ENCODE peak calls at places on chromosomes 16 and 17, in seven cellular contexts. L is body of pancreas; A is EL; H is activated T-cell treated with anti-CD3 and anti-CD28 coated beads, Interleukin-2, amount 50 U/mL, for 4 hours; I is NCI-H2227 treated with DMSO at 0.1 percent for 48 hours; F is B cell; K is progenitor cell of endocrine pancreas. T is an unnamed sample.

GRCh38 chr17:9381068-9381467 is 194.6 kb downstream of the STX8 start:
- DNase-seq in F (no peak), L (no peak), A (peak), H (no peak), I (no peak), K (no peak), T (no peak)

GRCh38 chr16:22787456-22788189 is 26.3 kb upstream of the HS3ST2 start:
- DNase-seq in F (no peak), A (peak), L (no peak), H (no peak), K (no peak), I (no peak), T (no peak)

GRCh38 chr17:68456529-68457167 is 648 bp downstream of the WIPI1 start:
- DNase-seq in L (peak), K (no peak), H (no peak), A (peak), I (peak), F (no peak), T (peak)

GRCh38 chr17:60442271-60443201 is 20.2 kb downstream of the CHCT1 start:
- DNase-seq in F (no peak), K (no peak), A (peak), H (no peak), L (no peak), I (no peak), T (no peak)

GRCh38 chr17:82838386-82839063 is 1.3 kb downstream of the ZNF750 start:
- DNase-seq in H (no peak), I (no peak), F (no peak), A (peak), L (peak), K (no peak), T (peak)

GRCh38 chr17:10756604-10757003 is 26.8 kb upstream of the TMEM220 start:
- DNase-seq in K (no peak), A (no peak), H (no peak), L (peak), I (no peak), F (no peak), T (no peak)

GRCh38 chr17:5826384-5826783 is 242.1 kb upstream of the NLRP1 start:
- DNase-seq in F (no peak), I (no peak), H (no peak), L (no peak), A (peak), K (no peak), T (no peak)

GRCh38 chr16:56779956-56780355 is 50.0 kb downstream of the NUP93 start:
- DNase-seq in L (no peak), H (no peak), I (no peak), K (no peak), F (no peak), A (no peak), T (no peak)

GRCh38 chr16:10565167-10565566 is 15.2 kb downstream of the EMP2 start:
- DNase-seq in K (no peak), F (no peak), L (no peak), H (no peak), A (no peak), I (no peak), T (no peak)

GRCh38 chr17:2085648-2085949 is 30.7 kb downstream of the HIC1 start:
- DNase-seq in F (no peak), H (no peak), L (no peak), I (no peak), K (no peak), A (peak), T (no peak)

GRCh38 chr17:39740357-39741111 is 2.8 kb downstream of the GRB7 start:
- DNase-seq in F (peak), H (no peak), A (peak), L (no peak), K (no peak), I (no peak), T (peak)

GRCh38 chr16:55249361-55249760 is 74.6 kb upstream of the IRX6 start:
- DNase-seq in H (no peak), K (no peak), L (no peak), F (no peak), I (no peak), A (no peak), T (no peak)

GRCh38 chr16:28289106-28289505 is 3.2 kb upstream of the SBK1 start:
- DNase-seq in H (no peak), K (no peak), L (no peak), A (no peak), I (no peak), F (no peak), T (no peak)

GRCh38 chr16:4679854-4680636 is 13.3 kb upstream of the NUDT16L1 start:
- DNase-seq in K (no peak), L (peak), H (no peak), F (no peak), A (no peak), I (no peak), T (peak)

GRCh38 chr17:1957037-1957436 is 68.1 kb downstream of the RTN4RL1 start:
- DNase-seq in K (no peak), A (peak), H (no peak), L (no peak), F (no peak), I (no peak), T (no peak)

GRCh38 chr17:27199948-27200347 is 94.0 kb upstream of the WSB1 start:
- DNase-seq in L (no peak), K (no peak), A (no peak), F (no peak), H (no peak), I (no peak), T (no peak)

GRCh38 chr16:23865853-23866252 is 30.1 kb downstream of the PRKCB start:
- DNase-seq in K (no peak), H (no peak), L (no peak), I (no peak), A (no peak), F (no peak), T (no peak)

GRCh38 chr17:60139438-60140285 is 10.1 kb upstream of the CA4 start:
- DNase-seq in K (peak), I (no peak), L (peak), F (peak), H (peak), A (peak), T (peak)

GRCh38 chr16:50308237-50308965 is 42.0 kb downstream of the ADCY7 start:
- DNase-seq in F (no peak), A (no peak), H (no peak), K (peak), I (no peak), L (peak), T (peak)

GRCh38 chr17:18027280-18027679 is 11.7 kb downstream of the ATPAF2 start:
- DNase-seq in F (no peak), H (no peak), L (no peak), I (no peak), A (no peak), K (no peak), T (peak)

GRCh38 chr16:4686497-4687210 is 6.7 kb upstream of the NUDT16L1 start:
- DNase-seq in K (no peak), A (no peak), F (no peak), H (no peak), I (no peak), L (no peak), T (no peak)

GRCh38 chr17:56009795-56010715 is 143.2 kb upstream of the ANKFN1 start:
- DNase-seq in A (no peak), L (no peak), I (no peak), F (no peak), H (no peak), K (no peak), T (no peak)

GRCh38 chr17:49730078-49730786 is 22.5 kb upstream of the SLC35B1 start:
- DNase-seq in H (no peak), F (no peak), A (peak), K (no peak), I (no peak), L (peak), T (peak)

GRCh38 chr16:29029168-29029994 is 44.5 kb downstream of the LAT start:
- DNase-seq in A (peak), K (no peak), I (no peak), L (no peak), F (no peak), H (peak), T (peak)

GRCh38 chr17:40068917-40069750 is 6.4 kb downstream of the THRA start:
- DNase-seq in F (no peak), H (peak), L (peak), K (no peak), I (peak), A (peak), T (peak)

GRCh38 chr16:4520913-4521312 is 17.7 kb downstream of the CDIP1 start:
- DNase-seq in L (no peak), F (no peak), K (no peak), A (no peak), H (no peak), I (no peak), T (no peak)

GRCh38 chr17:49108318-49108717 is 24.3 kb upstream of the B4GALNT2 start:
- DNase-seq in H (no peak), A (peak), I (no peak), L (peak), K (no peak), F (no peak), T (no peak)

GRCh38 chr16:88630941-88631340 is 7.4 kb upstream of the IL17C start:
- DNase-seq in K (no peak), L (no peak), I (no peak), H (no peak), A (no peak), F (no peak), T (no peak)

GRCh38 chr17:64615025-64615677 is 47.0 kb downstream of the SMURF2 start:
- DNase-seq in A (peak), I (no peak), K (no peak), H (no peak), L (no peak), F (no peak), T (no peak)

GRCh38 chr16:55663225-55663624 is 7.4 kb downstream of the SLC6A2 start:
- DNase-seq in K (no peak), L (no peak), F (no peak), H (no peak), A (no peak), I (no peak), T (no peak)

GRCh38 chr17:65230040-65230439 is 92.9 kb downstream of the RGS9 start:
- DNase-seq in A (no peak), F (no peak), L (no peak), K (no peak), I (no peak), H (no peak), T (no peak)

GRCh38 chr17:21689604-21690003 is 2.7 kb upstream of the KCNJ18 start:
- DNase-seq in H (no peak), A (peak), K (no peak), F (no peak), I (no peak), L (no peak), T (peak)

GRCh38 chr17:62098623-62099231 is 33.6 kb upstream of the MED13 start:
- DNase-seq in F (peak), I (no peak), H (no peak), K (no peak), A (no peak), L (no peak), T (no peak)

GRCh38 chr16:82360024-82360783 is 190.2 kb upstream of the MPHOSPH6 start:
- DNase-seq in H (no peak), K (no peak), F (no peak), I (no peak), L (no peak), A (no peak), T (no peak)

GRCh38 chr17:46977348-46977747 is 1.7 kb downstream of the RPRML start:
- DNase-seq in I (peak), H (no peak), F (no peak), A (peak), K (peak), L (peak), T (peak)

GRCh38 chr16:88931373-88931900 is 45.6 kb downstream of the CBFA2T3 start:
- DNase-seq in F (no peak), I (no peak), H (no peak), K (no peak), A (no peak), L (no peak), T (no peak)

GRCh38 chr16:56710181-56710737 is 19.7 kb upstream of the NUP93 start:
- DNase-seq in F (no peak), H (no peak), K (no peak), A (no peak), I (no peak), L (no peak), T (no peak)

GRCh38 chr16:87117936-87118335 is 199.3 kb downstream of the C16orf95 start:
- DNase-seq in F (no peak), A (no peak), L (no peak), K (no peak), H (no peak), I (no peak), T (no peak)

GRCh38 chr16:51707666-51708065 is 556.6 kb upstream of the SALL1 start:
- DNase-seq in A (no peak), K (no peak), H (no peak), I (no peak), L (no peak), F (no peak), T (no peak)

T was measured in posterior vena cava.